ENCODE peak calls at places on chromosomes 4 and X, in four cellular contexts. M, P, C and V are unnamed samples.
A peak's percentile ranks its signal among the peaks of the same experiment; 100 is the strongest.

GRCh38 chr4:803884-804283 is 22.0 kb downstream of the CPLX1 start:
- DNase-seq in M (no peak), P (no peak), C (no peak), V (no peak)

GRCh38 chr4:158238574-158238973 is 28.3 kb downstream of the TMEM144 start:
- DNase-seq in M (no peak), P (no peak), C (no peak), V (no peak)

GRCh38 chr4:156294577-156294976 is 340.9 kb upstream of the CTSO start:
- DNase-seq in M (no peak), P (no peak), C (peak; percentile 76), V (peak; percentile 35)

GRCh38 chr4:15001248-15001824 is 945 bp upstream of the CPEB2 start:
- DNase-seq in M (peak; percentile 63), P (peak; percentile 56), C (no peak), V (peak; percentile 17)

GRCh38 chrX:118100091-118100490 is 16.5 kb downstream of the KLHL13 start:
- DNase-seq in M (no peak), P (no peak), C (no peak), V (no peak)

GRCh38 chr4:2284934-2285664 is 23.2 kb upstream of the MXD4 start:
- DNase-seq in M (no peak), P (no peak), C (no peak), V (no peak)

GRCh38 chrX:48465336-48465933 is 4.6 kb downstream of the SLC38A5 start:
- DNase-seq in M (no peak), P (no peak), C (no peak), V (no peak)

GRCh38 chr4:95158045-95158444 is 390.7 kb downstream of the UNC5C start:
- DNase-seq in M (no peak), P (no peak), C (no peak), V (no peak)

GRCh38 chrX:41561045-41561444 is 113.9 kb downstream of the NYX start:
- DNase-seq in M (peak; percentile 68), P (no peak), C (no peak), V (no peak)

GRCh38 chr4:175953960-175954521 is 111.6 kb upstream of the WDR17 start:
- DNase-seq in M (no peak), P (no peak), C (no peak), V (no peak)

GRCh38 chrX:18146954-18147353 is 73.7 kb downstream of the BEND2 start:
- DNase-seq in M (peak; percentile 34), P (peak; percentile 47), C (no peak), V (peak; percentile 1)

GRCh38 chrX:53013291-53013690 is 35.3 kb upstream of the GPR173 start:
- DNase-seq in M (no peak), P (no peak), C (no peak), V (no peak)

GRCh38 chr4:187309456-187309855 is 585.8 kb upstream of the FAT1 start:
- DNase-seq in M (no peak), P (no peak), C (no peak), V (no peak)

GRCh38 chrX:41192880-41193279 is 107.6 kb downstream of the USP9X start:
- DNase-seq in M (no peak), P (no peak), C (no peak), V (no peak)

GRCh38 chrX:1223253-1223621 is 10.8 kb upstream of the CRLF2 start:
- DNase-seq in M (no peak), P (no peak), C (no peak), V (no peak)

GRCh38 chr4:9771069-9771468 is 10.4 kb upstream of the DRD5 start:
- DNase-seq in M (no peak), P (no peak), C (no peak), V (no peak)

GRCh38 chr4:55079451-55080173 is 45.8 kb downstream of the KDR start:
- DNase-seq in M (no peak), P (no peak), C (no peak), V (no peak)

GRCh38 chrX:23312136-23312535 is 22.5 kb upstream of the PTCHD1 start:
- DNase-seq in M (no peak), P (no peak), C (no peak), V (no peak)

GRCh38 chr4:84985952-84986351 is 19.5 kb upstream of the WDFY3 start:
- DNase-seq in M (peak; percentile 30), P (no peak), C (peak; percentile 48), V (peak; percentile 6)

GRCh38 chr4:7240341-7240740 is 48.0 kb downstream of the SORCS2 start:
- DNase-seq in M (no peak), P (no peak), C (no peak), V (no peak)

GRCh38 chrX:135927897-135928296 is 34.4 kb downstream of the SAGE1 start:
- DNase-seq in M (no peak), P (no peak), C (no peak), V (no peak)

GRCh38 chrX:150324035-150324728 is 38.9 kb upstream of the MAMLD1 start:
- DNase-seq in M (peak; percentile 3), P (no peak), C (peak; percentile 22), V (peak; percentile 4)

GRCh38 chr4:128349921-128350320 is 62.3 kb upstream of the PGRMC2 start:
- DNase-seq in M (peak; percentile 42), P (no peak), C (no peak), V (peak; percentile 92)

GRCh38 chr4:89615056-89615455 is 221.9 kb downstream of the SNCA start:
- DNase-seq in M (no peak), P (no peak), C (no peak), V (no peak)

DNA sequence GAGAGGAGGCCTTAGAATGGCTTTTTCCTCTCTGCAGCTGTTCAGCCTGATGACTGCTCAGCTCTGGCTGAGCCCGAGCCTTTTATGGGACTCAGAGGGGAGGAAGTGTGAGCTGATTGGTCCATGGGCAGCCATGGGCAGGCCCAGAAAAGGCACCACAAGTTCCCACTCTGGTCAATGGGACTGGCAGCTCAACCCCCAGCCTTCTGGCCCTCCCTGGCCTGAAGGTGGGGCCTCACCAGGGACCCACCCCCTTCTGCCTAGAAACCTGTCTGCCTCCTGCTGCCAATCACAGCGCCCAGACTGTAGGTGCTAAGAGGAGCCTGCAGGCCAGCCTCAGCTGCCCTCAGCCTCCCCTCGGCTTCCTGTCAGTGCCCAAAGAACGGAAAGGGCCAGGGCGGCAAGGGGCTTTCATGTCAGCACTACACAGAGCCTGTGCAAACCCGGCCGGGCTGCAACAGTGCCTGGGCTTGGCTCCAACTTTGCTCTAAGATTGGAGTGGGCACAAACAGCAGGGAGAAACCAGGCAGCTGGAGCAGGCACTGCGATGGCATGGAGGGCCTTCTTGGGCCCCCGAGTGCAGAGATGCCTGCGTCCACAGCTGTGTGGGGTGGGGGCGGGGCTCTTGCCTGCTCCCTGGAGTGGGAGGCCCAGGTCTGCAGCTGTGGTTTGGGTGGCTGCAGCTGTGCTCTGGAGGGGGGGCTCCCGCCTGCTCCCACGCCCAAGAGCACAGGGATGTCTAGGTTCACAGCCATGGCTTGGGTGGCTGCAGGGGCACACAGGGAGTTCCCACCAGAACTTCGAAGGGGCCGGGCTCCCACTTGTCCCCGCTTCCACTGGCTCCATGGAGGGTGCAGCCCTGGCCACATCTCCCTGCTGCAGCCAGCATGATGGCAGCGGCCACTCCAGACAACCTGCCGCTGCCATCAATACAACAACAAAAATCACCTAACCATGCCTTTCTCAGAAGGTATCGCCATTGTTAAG is 92.6 kb downstream of the NXF2 start:
- DNase-seq in M (no peak), P (no peak), C (no peak), V (no peak)
- TF ChIP-seq FOSL1 in M (no peak), P (no peak), C (no peak), V (no peak)

DNA sequence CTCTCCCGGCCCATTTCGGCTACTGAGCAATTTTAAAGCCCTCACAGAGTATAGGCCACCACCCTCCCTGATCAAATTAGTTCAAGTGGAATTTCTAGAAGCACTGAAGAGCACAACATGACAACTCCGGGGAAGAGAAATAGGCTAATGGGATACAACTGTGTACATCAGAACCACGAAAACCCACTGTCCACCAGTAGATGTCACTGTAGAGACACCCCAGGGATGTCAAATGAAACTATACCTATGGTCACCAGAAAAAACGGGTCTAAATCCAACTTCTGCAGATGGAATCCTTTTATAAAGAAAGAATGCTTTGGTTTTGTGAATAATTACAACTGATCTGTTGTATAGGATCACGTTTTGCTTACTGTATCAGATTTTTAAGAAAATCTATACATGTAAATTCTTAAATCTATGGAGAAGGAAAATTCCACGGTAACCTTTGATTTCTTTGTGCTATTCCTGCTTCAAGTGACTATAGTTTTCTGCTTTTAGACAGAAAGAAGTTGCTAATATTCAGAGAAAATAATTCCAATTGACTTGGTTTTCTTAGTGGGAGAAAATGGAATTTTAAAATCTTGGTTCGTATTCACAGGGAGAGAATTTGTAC is 29.5 kb upstream of the MAP3K15 start:
- DNase-seq in M (peak; percentile 63), P (no peak), C (peak; percentile 16), V (peak; percentile 34)
- H3K4me2 ChIP-seq in M (no peak overlapping the region), P (no peak overlapping the region), C (no peak overlapping the region), V (no peak overlapping the region)

DNA sequence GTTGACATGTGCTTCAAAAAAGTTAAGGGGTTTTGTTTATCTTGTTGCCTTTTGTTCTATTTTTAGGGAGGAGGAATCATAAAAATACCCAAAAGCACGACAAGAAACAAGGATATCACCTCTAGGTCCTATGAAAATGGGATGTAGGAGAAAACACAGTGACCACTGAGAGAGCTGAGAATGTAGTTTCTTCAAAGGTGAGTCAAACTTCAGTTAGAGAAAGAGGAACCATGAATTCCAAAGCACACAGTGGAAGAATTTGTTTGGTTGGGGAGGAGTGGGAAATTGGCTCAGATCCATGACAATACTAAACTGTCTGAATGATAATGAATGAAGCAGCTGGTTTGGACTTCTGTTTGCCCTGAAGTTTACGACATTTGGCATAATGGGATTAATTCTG is 19.1 kb upstream of the FRYL start:
- DNase-seq in M (no peak), P (no peak), C (no peak), V (no peak)
- TF ChIP-seq FOSL1 in M (no peak), P (no peak), C (no peak), V (no peak)

GRCh38 chr4:145180298-145181090 is at the start of gene OTUD4:
- DNase-seq in M (peak; percentile 96), P (peak; percentile 90), C (peak; percentile 82), V (peak; percentile 87)

GRCh38 chr4:145177511-145177905 is 2.9 kb downstream of the OTUD4 start:
- DNase-seq in M (peak; percentile 48), P (no peak), C (no peak), V (no peak)

GRCh38 chr4:145177906-145178538 is 2.4 kb downstream of the OTUD4 start:
- DNase-seq in M (peak; percentile 50), P (no peak), C (no peak), V (peak; percentile 71)

GRCh38 chr4:145179201-145179860 is 1.1 kb downstream of the OTUD4 start:
- DNase-seq in M (peak; percentile 82), P (peak; percentile 54), C (peak; percentile 26), V (peak; percentile 21)

GRCh38 chr4:145178740-145179139 is 1.6 kb downstream of the OTUD4 start:
- DNase-seq in M (peak; percentile 43), P (no peak), C (no peak), V (no peak)
- H3K4me2 ChIP-seq in M (peak overlapping the region; percentile 93), P (peak overlapping the region; percentile 97), C (peak overlapping the region; percentile 94), V (peak overlapping the region; percentile 99)